ENCODE peak calls at places on chromosomes 6 and 20, in five cellular contexts. V is A673, K is lower lobe of right lung, X is body of pancreas, M is testis. H is an unnamed sample.
A peak's percentile ranks its signal among the peaks of the same experiment; 100 is the strongest.

GRCh38 chr6:3844097-3844463 is 5.1 kb upstream of the FAM50B start:
- DNase-seq in M (no peak), X (no peak), V (no peak), K (no peak), H (no peak)

GRCh38 chr6:43604174-43604573 is 24.9 kb downstream of the GTPBP2 start:
- DNase-seq in X (no peak), K (no peak), M (no peak), V (peak; percentile 17), H (peak; percentile 27)

GRCh38 chr6:109453594-109454482 is 1.7 kb downstream of the MICAL1 start:
- DNase-seq in K (no peak), M (peak; percentile 61), X (no peak), V (peak; percentile 55), H (no peak)

GRCh38 chr6:41278699-41279405 is 7.6 kb downstream of the TREM1 start:
- DNase-seq in M (peak; percentile 65), K (peak; percentile 68), X (peak; percentile 75), V (peak; percentile 82), H (no peak)

GRCh38 chr6:163367388-163368183 is 46.9 kb upstream of the QKI start:
- DNase-seq in V (no peak), M (no peak), X (no peak), K (peak; percentile 78), H (no peak)

GRCh38 chr6:95574811-95575210 is 2.5 kb upstream of the MANEA start:
- DNase-seq in V (peak; percentile 41), K (no peak), X (no peak), M (no peak), H (peak; percentile 11)

GRCh38 chr6:63923139-63923739 is 287.6 kb downstream of the PHF3 start:
- DNase-seq in X (no peak), V (peak; percentile 62), K (no peak), M (no peak), H (peak; percentile 11)

GRCh38 chr6:138454976-138455706 is 44.2 kb downstream of the NHSL1 start:
- DNase-seq in V (peak; percentile 42), M (no peak), K (peak; percentile 82), X (no peak), H (no peak)

GRCh38 chr6:44472250-44472945 is 84.9 kb downstream of the CDC5L start:
- DNase-seq in X (no peak), V (no peak), M (no peak), K (no peak), H (no peak)

GRCh38 chr6:68958327-68958726 is 323.2 kb downstream of the ADGRB3 start:
- DNase-seq in M (no peak), K (no peak), V (peak; percentile 53), X (no peak), H (no peak)

GRCh38 chr6:20173833-20174796 is 38.2 kb downstream of the MBOAT1 start:
- DNase-seq in X (no peak), V (no peak), K (no peak), M (no peak), H (no peak)

GRCh38 chr6:151142676-151143075 is 97.1 kb upstream of the AKAP12 start:
- DNase-seq in X (no peak), M (no peak), V (no peak), K (no peak), H (no peak)

GRCh38 chr6:13251242-13251641 is 77.1 kb downstream of the TBC1D7 start:
- DNase-seq in V (no peak), X (no peak), M (no peak), K (no peak), H (no peak)

DNA sequence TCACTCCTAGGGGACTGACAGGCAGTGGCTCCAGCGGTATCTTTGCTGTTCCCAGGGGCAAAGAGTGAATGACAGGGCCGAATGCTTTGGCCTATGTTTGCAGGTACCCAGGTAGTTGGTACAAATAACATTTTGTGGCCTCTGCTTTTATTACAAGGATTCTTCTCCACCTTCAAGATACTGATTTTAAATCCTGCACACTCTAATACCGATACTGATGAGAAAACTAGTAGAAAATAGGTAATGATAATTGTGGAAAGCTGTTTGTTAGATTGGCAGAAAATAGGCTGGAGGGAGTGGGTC is 772 bp downstream of the HINT3 start:
- DNase-seq in V (no peak), X (no peak), M (no peak), K (no peak), H (no peak)
- H3K27ac ChIP-seq in V (peak overlapping the region; percentile 89), X (peak overlapping the region; percentile 78), M (peak overlapping the region; percentile 87), K (peak overlapping the region; percentile 95), H (no peak overlapping the region)

GRCh38 chr6:83430606-83431544 is at the start of gene ME1:
- DNase-seq in X (peak; percentile 82), K (peak; percentile 87), M (peak; percentile 90), V (peak; percentile 83), H (peak; percentile 43)

GRCh38 chr6:83429857-83430605 is 820 bp downstream of the ME1 start:
- DNase-seq in M (peak; percentile 70), K (peak; percentile 55), X (peak; percentile 20), V (peak; percentile 73), H (no peak)

GRCh38 chr6:83429269-83429668 is 1.6 kb downstream of the ME1 start:
- DNase-seq in X (no peak), M (no peak), V (no peak), K (no peak), H (no peak)

GRCh38 chr6:83432626-83433025 is 1.8 kb upstream of the ME1 start:
- DNase-seq in M (no peak), X (no peak), V (no peak), K (no peak), H (no peak)

GRCh38 chr6:83431545-83432165 is 804 bp upstream of the ME1 start:
- DNase-seq in K (no peak), M (peak; percentile 41), V (no peak), X (peak; percentile 31), H (no peak)
- H3K4me3 ChIP-seq in K (peak overlapping the region; percentile 70), M (peak overlapping the region; percentile 79), V (peak overlapping the region; percentile 86), X (no peak overlapping the region), H (peak overlapping the region; percentile 68)

DNA sequence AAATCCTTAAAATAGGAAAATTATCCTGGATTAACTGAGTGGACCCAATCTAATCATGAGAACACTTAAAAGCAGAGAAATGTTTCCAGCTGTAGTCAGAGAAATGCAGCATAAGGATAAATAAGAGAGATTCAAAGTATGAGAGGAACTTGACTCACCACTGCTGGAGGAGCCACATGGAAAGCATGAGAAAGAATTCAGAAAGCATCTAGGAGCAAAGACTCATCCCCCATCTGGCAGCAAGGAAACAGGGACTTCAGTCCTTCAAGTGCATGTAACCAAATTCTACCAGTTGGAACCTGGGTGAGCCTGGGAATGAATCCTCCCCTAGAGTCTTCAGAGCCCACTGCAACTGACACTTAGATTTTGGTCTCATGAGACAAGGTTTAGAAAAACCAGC is 33.7 kb downstream of the RNF146 start:
- DNase-seq in M (no peak), V (peak; percentile 66), K (no peak), X (no peak), H (peak; percentile 72)
- TF ChIP-seq CTCF in M (no peak), V (no peak), K (no peak), X (no peak), H (no peak)

GRCh38 chr6:106243261-106243660 is 82.3 kb downstream of the ATG5 start:
- DNase-seq in K (no peak), X (no peak), V (no peak), M (no peak), H (no peak)
- H3K27ac ChIP-seq in K (no peak overlapping the region), X (no peak overlapping the region), V (no peak overlapping the region), M (no peak overlapping the region), H (no peak overlapping the region)

GRCh38 chr6:29751480-29751879 is 28.2 kb downstream of the HLA-F start:
- DNase-seq in X (no peak), K (no peak), V (no peak), M (no peak), H (no peak)
- H3K4me3 ChIP-seq in X (no peak overlapping the region), K (peak overlapping the region; percentile 65), V (no peak overlapping the region), M (no peak overlapping the region), H (no peak overlapping the region)

GRCh38 chr6:71043902-71044301 is 87.0 kb upstream of the B3GAT2 start:
- DNase-seq in K (no peak), M (no peak), V (no peak), X (no peak), H (no peak)
- TF ChIP-seq CTCF in K (no peak), M (no peak), V (no peak), X (no peak), H (no peak)

GRCh38 chr20:62875419-62876355 is 14.1 kb upstream of the TCFL5 start:
- DNase-seq in V (peak; percentile 91), X (peak; percentile 77), M (peak; percentile 83), K (peak; percentile 72), H (peak; percentile 32)
- H3K27ac ChIP-seq in V (peak overlapping the region; percentile 64), X (peak overlapping the region; percentile 39), M (peak overlapping the region; percentile 53), K (peak overlapping the region; percentile 82), H (no peak overlapping the region)

GRCh38 chr20:47352332-47353223 is 3.9 kb downstream of the ZMYND8 start:
- DNase-seq in K (peak; percentile 66), V (no peak), X (peak; percentile 95), M (no peak), H (no peak)
- H3K4me3 ChIP-seq in K (peak overlapping the region; percentile 43), V (no peak overlapping the region), X (no peak overlapping the region), M (no peak overlapping the region), H (peak overlapping the region; percentile 17)

DNA sequence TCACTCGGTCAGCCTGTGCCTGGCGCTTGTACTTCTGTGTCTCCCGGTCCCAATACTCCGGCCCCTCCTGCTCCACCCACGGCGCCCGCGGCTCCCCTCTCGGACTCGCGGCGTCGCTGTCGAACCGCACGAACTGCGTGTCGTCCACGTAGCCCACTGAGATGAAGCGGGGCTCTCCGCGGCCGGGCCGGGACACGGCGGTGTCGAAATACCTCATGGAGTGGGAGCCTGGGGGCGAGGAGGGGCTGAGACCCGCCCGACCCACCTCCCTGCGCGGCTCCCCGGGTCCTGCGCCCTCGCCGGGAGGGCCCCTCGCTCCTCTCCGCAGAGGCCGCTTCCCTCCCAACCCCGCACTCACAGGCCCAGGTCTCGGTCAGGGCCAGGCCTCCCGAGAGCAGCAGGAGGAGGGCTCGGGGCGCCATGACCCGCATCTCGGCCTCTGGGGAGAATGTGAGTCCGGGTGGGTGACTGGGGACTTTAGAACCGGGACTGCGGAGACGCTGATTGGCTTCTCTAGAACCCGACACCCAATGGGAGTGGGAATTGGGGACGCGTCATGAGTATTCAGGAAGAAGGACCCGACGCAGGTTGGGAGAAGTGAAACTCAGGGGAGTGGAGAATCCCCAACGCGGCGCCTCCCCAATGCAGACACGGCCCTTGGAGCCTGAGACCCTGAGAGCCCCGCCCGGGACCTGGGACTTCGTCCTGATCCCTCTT is at the start of gene HLA-C:
- DNase-seq in M (peak; percentile 96), X (peak; percentile 96), V (peak; percentile 97), K (peak; percentile 90), H (peak; percentile 88)
- TF ChIP-seq CTCF in M (no peak), X (peak; percentile 16), V (peak; percentile 31), K (no peak), H (peak; percentile 19)

DNA sequence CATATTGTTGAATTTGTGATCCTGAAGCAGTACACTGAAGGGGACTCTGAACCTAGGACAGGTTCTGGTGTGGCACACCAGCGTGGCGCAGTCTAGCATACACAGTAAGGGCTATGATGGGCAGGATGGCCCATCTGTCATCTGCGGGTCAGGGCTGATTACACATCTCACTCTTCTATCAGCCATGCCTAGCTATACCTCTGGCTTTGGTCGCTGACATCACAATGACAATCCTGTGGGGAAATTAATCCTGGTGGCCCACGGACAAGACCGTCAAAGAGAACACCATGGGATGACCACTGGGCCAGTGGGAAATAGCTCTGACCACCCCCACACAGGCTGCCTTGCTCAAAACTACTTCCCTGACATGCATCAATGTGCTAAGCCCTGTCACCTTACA is 2.8 kb downstream of the SNHG17 start:
- DNase-seq in K (no peak), V (no peak), X (no peak), M (no peak), H (no peak)
- H3K27ac ChIP-seq in K (no peak overlapping the region), V (no peak overlapping the region), X (no peak overlapping the region), M (no peak overlapping the region), H (no peak overlapping the region)

H was measured in AG04450.